ENCODE peak calls at places on chromosomes 11 and 22, in eight cellular contexts. K is PC-3, L is Caco-2, D is breast epithelium, Q is mammary epithelial cell, X is fibroblast of lung, F is mucosa of descending colon, A is GM23338. U is an unnamed sample.
A peak's percentile ranks its signal among the peaks of the same experiment; 100 is the strongest.

GRCh38 chr11:116509566-116509965 is 263.2 kb downstream of the BUD13 start:
- DNase-seq in Q (no peak), L (no peak), X (no peak), F (no peak), A (no peak), D (no peak), K (no peak), U (no peak)

GRCh38 chr11:62958547-62959071 is 26.2 kb downstream of the SLC22A6 start:
- DNase-seq in X (peak; percentile 43), K (no peak), F (no peak), A (no peak), D (no peak), L (no peak), Q (no peak), U (peak; percentile 41)

GRCh38 chr22:22199634-22200033 is 45.0 kb upstream of the VPREB1 start:
- DNase-seq in A (no peak), F (no peak), Q (no peak), D (no peak), X (no peak), K (no peak), L (no peak), U (no peak)

GRCh38 chr11:47377571-47378010 is 756 bp downstream of the SPI1 start:
- DNase-seq in K (no peak), Q (no peak), D (no peak), X (no peak), L (peak; percentile 32), F (no peak), A (no peak), U (no peak)

GRCh38 chr11:57637626-57638004 is 12.1 kb downstream of the YPEL4 start:
- DNase-seq in A (peak; percentile 90), F (no peak), D (peak; percentile 59), K (no peak), Q (no peak), L (no peak), X (no peak), U (no peak)

GRCh38 chr11:17015639-17016125 is 1.5 kb upstream of the PLEKHA7 start:
- DNase-seq in D (no peak), K (no peak), F (no peak), X (peak; percentile 81), L (no peak), Q (no peak), A (no peak), U (peak; percentile 24)

GRCh38 chr11:117837070-117837776 is 12.7 kb upstream of the FXYD2 start:
- DNase-seq in K (no peak), L (peak; percentile 40), A (no peak), Q (no peak), D (no peak), X (no peak), F (peak; percentile 35), U (no peak)

GRCh38 chr11:35593143-35593542 is 25.1 kb upstream of the FJX1 start:
- DNase-seq in Q (peak; percentile 93), D (peak; percentile 45), F (no peak), X (peak; percentile 89), K (peak; percentile 87), L (no peak), A (peak; percentile 3), U (no peak)

GRCh38 chr22:45389546-45389945 is 23.9 kb downstream of the SMC1B start:
- DNase-seq in L (no peak), Q (no peak), A (no peak), X (no peak), K (no peak), D (no peak), F (no peak), U (no peak)

GRCh38 chr11:72700026-72700610 is 25.9 kb upstream of the PDE2A start:
- DNase-seq in D (no peak), Q (no peak), L (no peak), X (no peak), K (peak; percentile 64), F (no peak), A (no peak), U (no peak)

GRCh38 chr11:65788801-65789200 is 1.9 kb downstream of the OVOL1 start:
- DNase-seq in Q (no peak), D (no peak), F (no peak), L (no peak), A (no peak), X (no peak), K (no peak), U (no peak)
- H3K4me1 ChIP-seq in Q (peaks cover 59% of the 10 kb centered on the region), D (peaks cover 30% of the 10 kb centered on the region), F (peaks cover 46% of the 10 kb centered on the region), L (peaks cover 36% of the 10 kb centered on the region), A (peaks cover 29% of the 10 kb centered on the region), X (no peaks in the 10 kb centered on the region), K (peaks cover 69% of the 10 kb centered on the region), U (peaks cover 24% of the 10 kb centered on the region)

GRCh38 chr22:19641254-19641982 is 72.9 kb upstream of the SEPTIN5 start:
- DNase-seq in A (peak; percentile 91), F (no peak), Q (peak; percentile 34), L (peak; percentile 26), K (peak; percentile 2), X (no peak), D (no peak), U (no peak)
- TF ChIP-seq CTCF in A (peak; percentile 69), F (no peak), Q (peak; percentile 50), L (peak; percentile 23), K (peak; percentile 38), X (peak; percentile 24), D (peak; percentile 7), U (peak; percentile 46)

GRCh38 chr11:858053-858992 is 15.7 kb downstream of the TSPAN4 start:
- DNase-seq in X (no peak), D (no peak), Q (no peak), L (no peak), A (no peak), F (no peak), K (no peak), U (no peak)

GRCh38 chr11:861105-861479 is 18.4 kb downstream of the TSPAN4 start:
- DNase-seq in F (no peak), L (no peak), Q (no peak), K (no peak), D (no peak), A (no peak), X (no peak), U (no peak)

GRCh38 chr11:860238-861104 is 17.8 kb downstream of the TSPAN4 start:
- DNase-seq in F (no peak), Q (no peak), D (no peak), K (no peak), A (no peak), L (no peak), X (no peak), U (no peak)

GRCh38 chr11:858993-859339 is 16.3 kb downstream of the TSPAN4 start:
- DNase-seq in X (no peak), L (no peak), K (no peak), F (no peak), A (no peak), Q (no peak), D (no peak), U (no peak)

GRCh38 chr11:859394-860131 is 16.9 kb downstream of the TSPAN4 start:
- DNase-seq in X (peak; percentile 94), Q (peak; percentile 67), F (peak; percentile 83), A (no peak), D (no peak), K (peak; percentile 26), L (no peak), U (peak; percentile 81)
- H3K4me3 ChIP-seq in X (peak overlapping the region; percentile 43), Q (no peak overlapping the region), F (no peak overlapping the region), A (no peak overlapping the region), D (peak overlapping the region; percentile 26), K (no peak overlapping the region), L (no peak overlapping the region), U (peak overlapping the region; percentile 39)

GRCh38 chr11:9573775-9574555 is 495 bp downstream of the WEE1 start:
- DNase-seq in A (no peak), K (no peak), X (no peak), D (no peak), L (no peak), F (peak; percentile 65), Q (no peak), U (peak; percentile 37)
- H3K4me1 ChIP-seq in A (peaks cover 36% of the 10 kb centered on the region), K (peaks cover 43% of the 10 kb centered on the region), X (peaks cover 3% of the 10 kb centered on the region), D (no peaks in the 10 kb centered on the region), L (peaks cover 39% of the 10 kb centered on the region), F (peaks cover 23% of the 10 kb centered on the region), Q (peaks cover 29% of the 10 kb centered on the region), U (peaks cover 65% of the 10 kb centered on the region)

DNA sequence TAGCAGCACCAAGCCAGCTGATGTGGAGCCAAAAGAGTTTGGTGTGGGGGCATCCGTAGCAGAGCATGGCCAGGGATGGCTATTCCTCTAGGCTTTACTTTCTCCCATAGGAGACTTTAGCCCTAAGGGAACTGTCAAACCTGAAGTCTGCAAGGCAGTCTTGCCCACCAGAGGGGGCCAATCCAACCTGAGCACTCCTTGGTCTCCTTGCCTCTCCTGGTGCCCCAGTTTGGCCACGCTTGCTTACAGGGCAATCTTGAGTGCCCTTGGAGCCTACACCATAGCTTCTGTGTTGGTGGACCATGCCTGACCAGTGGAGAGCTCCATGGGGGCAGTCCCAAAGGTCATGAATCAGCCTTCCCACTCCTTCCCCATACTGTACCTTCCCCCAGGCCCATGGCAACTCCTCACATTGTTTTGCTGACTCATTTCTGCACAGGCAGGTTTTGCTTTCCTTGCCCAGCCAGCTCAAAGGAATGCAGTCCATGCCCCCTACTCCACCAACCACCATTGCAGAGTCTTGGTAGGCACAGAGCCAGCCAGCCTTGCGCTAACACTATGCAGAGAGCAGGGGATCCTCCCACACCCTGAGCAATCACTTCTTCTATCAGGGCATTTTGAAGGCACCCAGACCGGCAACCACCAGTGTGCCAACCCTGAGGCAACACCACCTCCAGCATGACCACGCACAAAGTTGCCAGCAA is 1421.2 kb upstream of the RAG2 start:
- DNase-seq in D (no peak), A (peak; percentile 20), K (peak; percentile 87), Q (peak; percentile 95), L (no peak), F (no peak), X (no peak), U (no peak)
- TF ChIP-seq CTCF in D (no peak), A (peak; percentile 44), K (peak; percentile 41), Q (no peak), L (peak; percentile 16), F (no peak), X (no peak), U (no peak)

GRCh38 chr11:65506770-65507485 is 8.1 kb downstream of the MALAT1 start:
- DNase-seq in L (peak; percentile 89), Q (no peak), X (peak; percentile 57), K (peak; percentile 56), F (peak; percentile 61), A (peak; percentile 81), D (peak; percentile 62), U (no peak)
- H3K4me3 ChIP-seq in L (no peak overlapping the region), Q (no peak overlapping the region), X (peak overlapping the region; percentile 98), K (no peak overlapping the region), F (no peak overlapping the region), A (no peak overlapping the region), D (peak overlapping the region; percentile 72), U (peak overlapping the region; percentile 89)

U was measured in left ventricle myocardium inferior.